ENCODE peak calls at places on chromosomes 11 and 22, in five cellular contexts. U, R, L, T and P are unnamed samples.

GRCh38 chr11:86388198-86388597 is 13.5 kb downstream of the CCDC81 start:
- DNase-seq in U (no peak), R (no peak), L (no peak), T (no peak), P (no peak)

GRCh38 chr22:32707971-32708370 is 93.5 kb upstream of the TIMP3 start:
- DNase-seq in U (no peak), R (no peak), L (no peak), T (no peak), P (no peak)

GRCh38 chr11:65525659-65526480 is 987 bp downstream of the SCYL1 start:
- DNase-seq in U (no peak), R (no peak), L (no peak), T (no peak), P (no peak)

GRCh38 chr11:59553323-59553722 is 42.0 kb downstream of the OR4D9 start:
- DNase-seq in U (no peak), R (no peak), L (no peak), T (no peak), P (no peak)

GRCh38 chr11:68020575-68020974 is 9.9 kb upstream of the NDUFS8 start:
- DNase-seq in U (no peak), R (no peak), L (no peak), T (peak; percentile 94), P (no peak)

GRCh38 chr11:74702383-74703007 is 28.7 kb downstream of the CHRDL2 start:
- DNase-seq in U (peak; percentile 33), R (peak; percentile 75), L (peak; percentile 55), T (peak; percentile 78), P (peak; percentile 84)

GRCh38 chr22:31790240-31790639 is 36.4 kb downstream of the DEPDC5 start:
- DNase-seq in U (no peak), R (no peak), L (no peak), T (no peak), P (no peak)

GRCh38 chr11:129590030-129590752 is 214.5 kb downstream of the BARX2 start:
- DNase-seq in U (no peak), R (no peak), L (no peak), T (no peak), P (no peak)

GRCh38 chr22:41223535-41223934 is 17.2 kb downstream of the CHADL start:
- DNase-seq in U (no peak), R (no peak), L (no peak), T (no peak), P (no peak)

GRCh38 chr11:128412847-128413791 is 174.2 kb downstream of the ETS1 start:
- DNase-seq in U (no peak), R (no peak), L (no peak), T (no peak), P (no peak)

GRCh38 chr11:31417816-31418215 is 48.2 kb downstream of the DNAJC24 start:
- DNase-seq in U (no peak), R (no peak), L (no peak), T (no peak), P (no peak)

GRCh38 chr22:48245119-48245485 is 1482.7 kb downstream of the TBC1D22A start:
- DNase-seq in U (no peak), R (no peak), L (no peak), T (no peak), P (no peak)

GRCh38 chr11:103035656-103036434 is 56.1 kb downstream of the DCUN1D5 start:
- DNase-seq in U (no peak), R (no peak), L (peak; percentile 80), T (peak; percentile 15), P (peak; percentile 45)

GRCh38 chr11:90288207-90288821 is 65.5 kb upstream of the CHORDC1 start:
- DNase-seq in U (no peak), R (no peak), L (no peak), T (peak; percentile 16), P (peak; percentile 36)

GRCh38 chr22:18954941-18955571 is 19.0 kb upstream of the PRODH start:
- DNase-seq in U (no peak), R (peak; percentile 37), L (no peak), T (no peak), P (no peak)

GRCh38 chr11:78902771-78903507 is 328.3 kb upstream of the NARS2 start:
- DNase-seq in U (no peak), R (no peak), L (no peak), T (peak; percentile 50), P (no peak)

GRCh38 chr11:118907749-118908106 is 18.0 kb downstream of the BCL9L start:
- DNase-seq in U (no peak), R (no peak), L (no peak), T (no peak), P (no peak)

GRCh38 chr11:131684111-131685060 is 314.0 kb downstream of the NTM start:
- DNase-seq in U (no peak), R (no peak), L (no peak), T (no peak), P (no peak)